ENCODE peak calls at places on chromosomes 5 and 9, in five cellular contexts. W, H, B, Y and T are unnamed samples.

GRCh38 chr5:59923465-59923864 is 29.9 kb upstream of the PDE4D start:
- DNase-seq in W (no peak), H (no peak), B (no peak), Y (no peak), T (no peak)

GRCh38 chr5:90047113-90047512 is 362.4 kb downstream of the CETN3 start:
- DNase-seq in W (no peak), H (no peak), B (no peak), Y (no peak), T (no peak)

GRCh38 chr5:58107704-58108103 is 352.2 kb downstream of the PLK2 start:
- DNase-seq in W (no peak), H (no peak), B (no peak), Y (no peak), T (no peak)

GRCh38 chr5:14967166-14967565 is 95.6 kb upstream of the ANKH start:
- DNase-seq in W (no peak), H (no peak), B (no peak), Y (no peak), T (no peak)

GRCh38 chr5:17951392-17952169 is 317.3 kb downstream of the TAF11L14 start:
- DNase-seq in W (no peak), H (no peak), B (no peak), Y (no peak), T (peak)

GRCh38 chr9:136015656-136016055 is 54.5 kb upstream of the UBAC1 start:
- DNase-seq in W (peak), H (peak), B (no peak), Y (peak), T (no peak)

GRCh38 chr9:88746029-88746743 is 211.2 kb downstream of the NXNL2 start:
- DNase-seq in W (peak), H (peak), B (no peak), Y (no peak), T (no peak)

GRCh38 chr9:132986114-132986513 is 7.6 kb downstream of the GFI1B start:
- DNase-seq in W (no peak), H (no peak), B (no peak), Y (no peak), T (no peak)

GRCh38 chr5:140106101-140106500 is 7.8 kb upstream of the PURA start:
- DNase-seq in W (no peak), H (no peak), B (no peak), Y (no peak), T (no peak)

GRCh38 chr9:113600477-113600851 is 136.9 kb downstream of the RGS3 start:
- DNase-seq in W (no peak), H (peak), B (no peak), Y (no peak), T (no peak)

GRCh38 chr9:113598883-113599282 is 135.4 kb downstream of the RGS3 start:
- DNase-seq in W (no peak), H (peak), B (no peak), Y (no peak), T (no peak)

GRCh38 chr9:113600871-113601545 is 137.5 kb downstream of the RGS3 start:
- DNase-seq in W (no peak), H (peak), B (no peak), Y (no peak), T (no peak)

GRCh38 chr9:113598451-113598850 is 134.9 kb downstream of the RGS3 start:
- DNase-seq in W (no peak), H (peak), B (no peak), Y (no peak), T (no peak)

GRCh38 chr9:113599647-113600476 is 136.3 kb downstream of the RGS3 start:
- DNase-seq in W (no peak), H (peak), B (no peak), Y (no peak), T (no peak)
- TF ChIP-seq POLR2AphosphoS5 in W (no peak), H (peak), B (no peak), Y (peak), T (no peak)

DNA sequence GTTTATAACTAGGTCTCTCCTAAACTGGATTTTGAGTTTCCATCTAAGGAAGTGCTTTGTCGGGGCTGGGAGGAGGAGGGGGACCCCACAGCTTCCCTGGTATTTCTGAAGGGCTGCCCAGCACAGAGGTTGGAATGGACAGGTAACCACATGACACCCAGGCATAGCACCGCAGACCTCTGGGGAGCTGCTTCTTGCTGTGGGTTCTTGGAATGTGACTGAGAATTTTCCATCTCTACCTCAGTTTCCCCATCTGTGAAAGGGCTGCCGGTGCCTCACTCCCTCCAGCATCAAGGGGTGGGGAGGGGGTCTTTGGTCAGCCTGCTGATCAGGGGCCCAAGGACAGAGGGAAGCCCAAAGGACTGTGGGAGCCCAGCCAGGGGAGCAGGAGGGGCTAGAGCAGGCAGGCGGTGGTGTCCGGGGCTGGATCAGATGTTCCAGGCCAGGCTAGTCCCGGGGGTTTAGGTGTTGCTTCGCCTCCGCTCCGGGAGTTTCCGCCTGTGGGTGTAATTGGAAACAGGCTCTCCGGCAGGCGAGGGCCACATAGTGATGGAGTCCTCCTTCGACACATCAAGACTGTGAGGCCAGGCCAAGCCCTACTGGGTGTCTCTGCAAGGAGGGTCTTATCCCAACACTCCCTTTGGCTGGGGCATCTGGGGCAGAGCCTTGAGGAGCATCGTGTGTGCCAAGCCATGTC is 3.3 kb downstream of the OLFML2A start:
- DNase-seq in W (peak), H (peak), B (no peak), Y (peak), T (no peak)
- H3K27ac ChIP-seq in W (peak), H (peak), B (peak), Y (no peak), T (peak)

GRCh38 chr5:103476776-103477175 is 85.8 kb downstream of the NUDT12 start:
- DNase-seq in W (peak), H (no peak), B (no peak), Y (no peak), T (no peak)

GRCh38 chr5:103473725-103474124 is 88.9 kb downstream of the NUDT12 start:
- DNase-seq in W (no peak), H (no peak), B (no peak), Y (no peak), T (no peak)

GRCh38 chr5:103475629-103476240 is 86.9 kb downstream of the NUDT12 start:
- DNase-seq in W (no peak), H (no peak), B (no peak), Y (peak), T (no peak)

GRCh38 chr5:103472820-103473219 is 89.8 kb downstream of the NUDT12 start:
- DNase-seq in W (no peak), H (no peak), B (no peak), Y (no peak), T (no peak)

DNA sequence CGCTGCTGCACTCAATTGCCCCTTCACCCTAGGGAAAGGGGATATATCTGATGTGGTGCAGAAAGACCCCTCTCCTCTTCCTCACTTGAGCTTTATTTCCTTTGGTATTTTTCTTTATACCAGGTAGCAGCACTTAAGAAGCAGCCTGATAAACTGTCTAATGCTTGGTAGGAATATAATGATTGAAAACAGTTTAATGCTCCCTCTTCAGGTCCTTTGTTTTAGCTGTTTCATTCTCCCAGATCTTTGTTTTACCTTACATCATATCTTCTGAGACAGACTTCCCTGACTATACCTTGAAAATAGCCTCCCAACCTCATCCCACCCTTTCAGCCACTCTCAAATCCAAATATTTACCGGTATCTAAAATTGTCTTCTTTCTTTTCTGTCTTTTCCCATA is 87.9 kb downstream of the NUDT12 start:
- DNase-seq in W (no peak), H (no peak), B (no peak), Y (no peak), T (no peak)
- TF ChIP-seq CTCF in W (no peak), H (no peak), B (no peak), Y (peak), T (no peak)

DNA sequence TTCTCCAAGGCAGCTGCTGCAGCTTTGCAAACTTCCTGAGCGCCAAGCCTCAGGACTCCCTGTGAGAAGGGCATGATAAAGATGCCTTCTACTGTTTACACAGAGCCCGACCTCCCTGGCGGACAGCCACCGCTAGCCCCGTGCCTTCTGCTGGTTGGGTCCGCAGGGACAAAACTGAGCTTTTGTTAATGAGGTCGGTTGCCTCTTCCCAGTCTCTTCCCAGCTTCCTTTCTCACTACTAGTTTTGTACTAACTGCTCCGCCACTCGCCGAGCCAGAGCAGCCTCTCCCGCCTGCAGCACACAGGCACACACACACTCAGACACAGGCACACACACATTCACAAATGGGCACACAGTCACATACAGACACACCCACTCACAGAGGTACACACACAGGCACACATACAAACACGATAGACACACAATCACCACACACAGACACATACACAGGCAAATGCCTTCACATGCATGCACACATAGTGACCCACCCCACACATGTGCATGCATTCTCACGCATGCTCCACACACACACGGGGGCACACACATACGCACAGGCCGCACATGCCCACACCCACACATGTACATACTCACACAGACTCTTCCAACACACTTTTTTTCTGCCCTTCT is at the start of gene FREM1:
- DNase-seq in W (peak), H (no peak), B (no peak), Y (peak), T (peak)
- TF ChIP-seq POLR2AphosphoS5 in W (no peak), H (no peak), B (no peak), Y (no peak), T (no peak)

DNA sequence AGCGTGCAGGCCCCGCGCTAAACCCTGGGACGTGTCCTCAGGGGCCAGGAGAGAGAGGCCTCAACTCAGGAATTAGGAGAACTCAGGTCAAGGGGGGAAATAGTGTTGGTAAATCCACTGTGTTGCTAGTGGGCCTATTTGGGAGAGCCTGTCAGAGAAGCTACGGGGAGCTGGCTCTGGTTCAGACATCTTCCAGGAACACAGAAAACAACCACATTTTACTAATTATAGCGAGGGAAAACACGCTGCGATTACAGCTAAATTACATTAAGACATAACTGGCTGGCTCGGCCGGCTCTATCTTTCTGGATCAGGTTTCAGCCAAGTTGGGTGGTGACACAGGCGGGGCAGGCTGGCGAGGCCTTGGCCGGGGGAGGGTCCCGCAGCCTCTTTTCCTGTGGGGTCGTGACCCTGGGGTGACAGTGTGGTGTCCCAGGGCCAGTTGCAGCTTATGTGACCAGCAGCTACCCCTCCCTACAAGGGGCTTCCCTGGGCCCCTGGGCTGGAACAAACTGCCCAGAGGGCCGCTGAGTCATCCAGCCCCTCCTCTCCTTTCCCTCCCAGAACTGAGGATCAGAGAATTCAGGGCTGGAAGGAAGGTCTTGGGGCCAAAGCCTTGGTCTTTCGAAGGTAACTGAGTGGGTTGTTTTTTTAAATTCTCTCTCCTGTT is 75.1 kb downstream of the FGF18 start:
- DNase-seq in W (no peak), H (no peak), B (no peak), Y (peak), T (no peak)
- H3K27ac ChIP-seq in W (peak), H (no peak), B (peak), Y (peak), T (peak)